ENCODE peak calls at places on chromosome 2, in six cellular contexts. One of them, this sample, is unnamed.

GRCh38 chr2:201633862-201634261 is 9.4 kb downstream of the TMEM237 start:
- DNase-seq in H9: no peak
- DNase-seq in GM12864: no peak
- DNase-seq in heart right ventricle: no peak
- DNase-seq in CD4-positive, alpha-beta T cell: no peak
- DNase-seq in AG09319: no peak
- DNase-seq in this sample: no peak

GRCh38 chr2:231152800-231153557 is 28.1 kb upstream of the HTR2B start:
- DNase-seq in H9: no peak
- DNase-seq in GM12864: no peak
- DNase-seq in heart right ventricle: no peak
- DNase-seq in CD4-positive, alpha-beta T cell: no peak
- DNase-seq in AG09319: no peak
- DNase-seq in this sample: no peak

GRCh38 chr2:226898121-226898520 is 62.3 kb downstream of the RHBDD1 start:
- DNase-seq in H9: no peak
- DNase-seq in GM12864: no peak
- DNase-seq in heart right ventricle: no peak
- DNase-seq in CD4-positive, alpha-beta T cell: no peak
- DNase-seq in AG09319: no peak
- DNase-seq in this sample: no peak

GRCh38 chr2:203685081-203685621 is 21.3 kb upstream of the CD28 start:
- DNase-seq in H9: no peak
- DNase-seq in GM12864: no peak
- DNase-seq in heart right ventricle: peak; percentile 49
- DNase-seq in CD4-positive, alpha-beta T cell: no peak
- DNase-seq in AG09319: peak; percentile 71
- DNase-seq in this sample: no peak

GRCh38 chr2:43877782-43878464 is 39.2 kb downstream of the ABCG8 start:
- DNase-seq in H9: peak; percentile 86
- DNase-seq in GM12864: peak; percentile 12
- DNase-seq in heart right ventricle: peak; percentile 38
- DNase-seq in CD4-positive, alpha-beta T cell: peak; percentile 59
- DNase-seq in AG09319: peak; percentile 19
- DNase-seq in this sample: no peak

GRCh38 chr2:219045937-219046550 is 4.7 kb upstream of the CFAP65 start:
- DNase-seq in H9: peak; percentile 63
- DNase-seq in GM12864: no peak
- DNase-seq in heart right ventricle: no peak
- DNase-seq in CD4-positive, alpha-beta T cell: no peak
- DNase-seq in AG09319: no peak
- DNase-seq in this sample: peak; percentile 15

GRCh38 chr2:219350938-219351280 is 18.4 kb upstream of the RESP18 start:
- DNase-seq in H9: peak; percentile 74
- DNase-seq in GM12864: no peak
- DNase-seq in heart right ventricle: no peak
- DNase-seq in CD4-positive, alpha-beta T cell: no peak
- DNase-seq in AG09319: no peak
- DNase-seq in this sample: no peak

GRCh38 chr2:120736202-120736954 is 710 bp downstream of the GLI2 start:
- DNase-seq in H9: peak; percentile 37
- DNase-seq in GM12864: no peak
- DNase-seq in heart right ventricle: peak; percentile 30
- DNase-seq in CD4-positive, alpha-beta T cell: no peak
- DNase-seq in AG09319: no peak
- DNase-seq in this sample: no peak

GRCh38 chr2:391658-392170 is 103.8 kb upstream of the ALKAL2 start:
- DNase-seq in H9: no peak
- DNase-seq in GM12864: no peak
- DNase-seq in heart right ventricle: no peak
- DNase-seq in CD4-positive, alpha-beta T cell: no peak
- DNase-seq in AG09319: no peak
- DNase-seq in this sample: no peak

GRCh38 chr2:29063646-29064372 is 10.5 kb downstream of the PCARE start:
- DNase-seq in H9: no peak
- DNase-seq in GM12864: no peak
- DNase-seq in heart right ventricle: no peak
- DNase-seq in CD4-positive, alpha-beta T cell: no peak
- DNase-seq in AG09319: peak; percentile 70
- DNase-seq in this sample: no peak

GRCh38 chr2:165601065-165601830 is 131.8 kb downstream of the CSRNP3 start:
- DNase-seq in H9: no peak
- DNase-seq in GM12864: no peak
- DNase-seq in heart right ventricle: no peak
- DNase-seq in CD4-positive, alpha-beta T cell: no peak
- DNase-seq in AG09319: no peak
- DNase-seq in this sample: no peak

GRCh38 chr2:43851026-43851980 is 12.5 kb downstream of the ABCG8 start:
- DNase-seq in H9: no peak
- DNase-seq in GM12864: no peak
- DNase-seq in heart right ventricle: no peak
- DNase-seq in CD4-positive, alpha-beta T cell: peak; percentile 27
- DNase-seq in AG09319: no peak
- DNase-seq in this sample: no peak

GRCh38 chr2:120491111-120491625 is 145.2 kb downstream of the INHBB start:
- DNase-seq in H9: no peak
- DNase-seq in GM12864: no peak
- DNase-seq in heart right ventricle: no peak
- DNase-seq in CD4-positive, alpha-beta T cell: no peak
- DNase-seq in AG09319: no peak
- DNase-seq in this sample: no peak

GRCh38 chr2:45554764-45555163 is 56.3 kb downstream of the SRBD1 start:
- DNase-seq in H9: no peak
- DNase-seq in GM12864: no peak
- DNase-seq in heart right ventricle: no peak
- DNase-seq in CD4-positive, alpha-beta T cell: no peak
- DNase-seq in AG09319: no peak
- DNase-seq in this sample: no peak

GRCh38 chr2:226660524-226660923 is 139.1 kb downstream of the IRS1 start:
- DNase-seq in H9: no peak
- DNase-seq in GM12864: no peak
- DNase-seq in heart right ventricle: peak; percentile 71
- DNase-seq in CD4-positive, alpha-beta T cell: no peak
- DNase-seq in AG09319: peak; percentile 77
- DNase-seq in this sample: peak; percentile 45

GRCh38 chr2:118913805-118914645 is 28.0 kb upstream of the MARCO start:
- DNase-seq in H9: no peak
- DNase-seq in GM12864: no peak
- DNase-seq in heart right ventricle: no peak
- DNase-seq in CD4-positive, alpha-beta T cell: no peak
- DNase-seq in AG09319: no peak
- DNase-seq in this sample: no peak

GRCh38 chr2:74080346-74080745 is 67.4 kb downstream of the BOLA3 start:
- DNase-seq in H9: no peak
- DNase-seq in GM12864: no peak
- DNase-seq in heart right ventricle: no peak
- DNase-seq in CD4-positive, alpha-beta T cell: no peak
- DNase-seq in AG09319: no peak
- DNase-seq in this sample: peak; percentile 54
- TF ChIP-seq CTCF in H9: peak; percentile 44
- TF ChIP-seq CTCF in GM12864: peak; percentile 22
- TF ChIP-seq CTCF in heart right ventricle: no peak
- TF ChIP-seq CTCF in CD4-positive, alpha-beta T cell: no peak
- TF ChIP-seq CTCF in AG09319: peak; percentile 6
- TF ChIP-seq CTCF in this sample: no peak

DNA sequence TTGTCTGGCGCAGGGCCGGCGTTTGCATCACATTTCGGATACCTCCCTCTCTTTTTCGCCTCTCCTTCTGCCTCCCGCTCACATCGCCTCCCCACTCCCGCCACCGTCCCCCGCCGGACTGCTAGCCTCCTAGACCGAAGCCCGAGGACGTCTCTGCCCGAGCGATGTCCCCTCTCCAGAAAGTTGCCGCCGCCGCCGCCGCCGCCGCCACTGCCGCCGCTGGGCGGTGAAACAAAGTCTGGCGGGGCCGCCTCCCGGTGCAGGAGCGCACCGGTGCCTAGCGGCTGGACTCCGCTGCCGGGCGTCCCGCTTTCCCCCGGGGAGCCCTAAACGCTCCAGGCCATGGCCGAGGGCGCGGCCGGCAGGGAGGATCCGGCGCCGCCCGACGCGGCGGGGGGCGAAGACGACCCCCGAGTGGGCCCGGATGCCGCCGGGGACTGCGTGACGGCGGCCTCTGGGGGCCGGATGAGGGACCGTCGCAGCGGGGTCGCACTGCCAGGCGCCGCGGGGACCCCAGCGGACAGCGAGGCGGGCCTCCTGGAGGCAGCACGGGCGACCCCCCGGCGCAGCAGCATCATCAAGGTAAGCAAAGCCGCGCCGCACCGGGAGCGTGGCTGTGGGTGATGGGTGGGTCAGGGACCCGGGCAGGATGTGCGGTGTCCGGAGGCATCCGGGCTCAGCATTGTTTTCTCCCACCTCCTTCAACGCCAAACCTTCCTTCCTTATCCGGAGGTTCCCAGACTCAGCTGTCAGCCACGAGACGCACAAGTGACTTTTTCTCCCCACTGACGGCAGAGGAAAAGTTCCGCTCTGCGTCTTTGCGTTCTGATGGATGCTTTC is 585 bp downstream of the PLCL1 start:
- DNase-seq in H9: peak; percentile 34
- DNase-seq in GM12864: no peak
- DNase-seq in heart right ventricle: peak; percentile 29
- DNase-seq in CD4-positive, alpha-beta T cell: peak; percentile 50
- DNase-seq in AG09319: no peak
- DNase-seq in this sample: no peak
- TF ChIP-seq CTCF in H9: no peak
- TF ChIP-seq CTCF in GM12864: peak; percentile 6
- TF ChIP-seq CTCF in heart right ventricle: no peak
- TF ChIP-seq CTCF in CD4-positive, alpha-beta T cell: peak; percentile 52
- TF ChIP-seq CTCF in AG09319: no peak
- TF ChIP-seq CTCF in this sample: no peak

GRCh38 chr2:42809131-42809875 is 16.9 kb upstream of the HAAO start:
- DNase-seq in H9: no peak
- DNase-seq in GM12864: no peak
- DNase-seq in heart right ventricle: no peak
- DNase-seq in CD4-positive, alpha-beta T cell: no peak
- DNase-seq in AG09319: no peak
- DNase-seq in this sample: no peak
- TF ChIP-seq CTCF in H9: no peak
- TF ChIP-seq CTCF in GM12864: no peak
- TF ChIP-seq CTCF in heart right ventricle: no peak
- TF ChIP-seq CTCF in CD4-positive, alpha-beta T cell: peak; percentile 21
- TF ChIP-seq CTCF in AG09319: peak; percentile 15
- TF ChIP-seq CTCF in this sample: no peak

GRCh38 chr2:23199115-23199918 is 185.7 kb upstream of the KLHL29 start:
- DNase-seq in H9: no peak
- DNase-seq in GM12864: no peak
- DNase-seq in heart right ventricle: no peak
- DNase-seq in CD4-positive, alpha-beta T cell: no peak
- DNase-seq in AG09319: no peak
- DNase-seq in this sample: no peak
- TF ChIP-seq CTCF in H9: peak; percentile 79
- TF ChIP-seq CTCF in GM12864: peak; percentile 81
- TF ChIP-seq CTCF in heart right ventricle: peak; percentile 19
- TF ChIP-seq CTCF in CD4-positive, alpha-beta T cell: peak; percentile 38
- TF ChIP-seq CTCF in AG09319: peak; percentile 60
- TF ChIP-seq CTCF in this sample: peak; percentile 25

GRCh38 chr2:26605969-26606846 is 35.0 kb downstream of the CIB4 start:
- DNase-seq in H9: peak; percentile 29
- DNase-seq in GM12864: no peak
- DNase-seq in heart right ventricle: no peak
- DNase-seq in CD4-positive, alpha-beta T cell: no peak
- DNase-seq in AG09319: no peak
- DNase-seq in this sample: no peak

GRCh38 chr2:26602575-26602974 is 38.6 kb downstream of the CIB4 start:
- DNase-seq in H9: no peak
- DNase-seq in GM12864: no peak
- DNase-seq in heart right ventricle: no peak
- DNase-seq in CD4-positive, alpha-beta T cell: no peak
- DNase-seq in AG09319: no peak
- DNase-seq in this sample: no peak

GRCh38 chr2:26606847-26607190 is 34.3 kb downstream of the CIB4 start:
- DNase-seq in H9: peak; percentile 20
- DNase-seq in GM12864: no peak
- DNase-seq in heart right ventricle: no peak
- DNase-seq in CD4-positive, alpha-beta T cell: no peak
- DNase-seq in AG09319: no peak
- DNase-seq in this sample: no peak

GRCh38 chr2:26607698-26608097 is 33.5 kb downstream of the CIB4 start:
- DNase-seq in H9: peak; percentile 20
- DNase-seq in GM12864: no peak
- DNase-seq in heart right ventricle: no peak
- DNase-seq in CD4-positive, alpha-beta T cell: no peak
- DNase-seq in AG09319: no peak
- DNase-seq in this sample: no peak

GRCh38 chr2:26605195-26605968 is 35.8 kb downstream of the CIB4 start:
- DNase-seq in H9: peak; percentile 79
- DNase-seq in GM12864: peak; percentile 12
- DNase-seq in heart right ventricle: no peak
- DNase-seq in CD4-positive, alpha-beta T cell: peak; percentile 32
- DNase-seq in AG09319: no peak
- DNase-seq in this sample: peak; percentile 45
- TF ChIP-seq CTCF in H9: peak; percentile 93
- TF ChIP-seq CTCF in GM12864: peak; percentile 81
- TF ChIP-seq CTCF in heart right ventricle: peak; percentile 76
- TF ChIP-seq CTCF in CD4-positive, alpha-beta T cell: peak; percentile 66
- TF ChIP-seq CTCF in AG09319: peak; percentile 93
- TF ChIP-seq CTCF in this sample: peak; percentile 69